ENCODE peak calls at places on chromosomes 11 and 22, in eight cellular contexts. X is neuronal stem cell, T is fibroblast of lung, J is SK-N-SH, I is GM23248, K is IMR-90, P is neural progenitor cell, U is HCT116. G is an unnamed sample.
A peak's percentile ranks its signal among the peaks of the same experiment; 100 is the strongest.

GRCh38 chr22:48952256-48953102 is 875.2 kb downstream of the BRD1 start:
- DNase-seq in X (no peak), T (no peak), P (no peak), J (no peak), K (no peak), I (no peak), U (no peak), G (no peak)

GRCh38 chr11:96088914-96089313 is 165.0 kb upstream of the MTMR2 start:
- DNase-seq in P (no peak), J (no peak), K (no peak), T (no peak), U (no peak), I (no peak), X (no peak), G (no peak)

GRCh38 chr11:67120881-67121710 is 2.0 kb downstream of the KDM2A start:
- DNase-seq in K (peak; percentile 45), T (peak; percentile 58), I (peak; percentile 61), X (no peak), U (no peak), P (no peak), J (no peak), G (peak; percentile 18)

GRCh38 chr11:125627236-125627910 is 2.4 kb downstream of the CHEK1 start:
- DNase-seq in U (no peak), K (peak; percentile 31), T (peak; percentile 11), X (no peak), I (peak; percentile 7), P (no peak), J (no peak), G (no peak)

GRCh38 chr11:17954395-17955252 is 58.2 kb downstream of the SERGEF start:
- DNase-seq in I (peak; percentile 49), U (no peak), K (peak; percentile 40), J (no peak), P (no peak), T (no peak), X (no peak), G (no peak)

GRCh38 chr11:122633219-122633829 is 22.2 kb upstream of the UBASH3B start:
- DNase-seq in T (peak; percentile 77), I (peak; percentile 83), U (no peak), J (peak; percentile 49), K (peak; percentile 69), P (peak; percentile 73), X (peak; percentile 29), G (no peak)

GRCh38 chr11:71139516-71140205 is 112.7 kb downstream of the SHANK2 start:
- DNase-seq in U (no peak), I (peak; percentile 44), T (peak; percentile 9), J (no peak), X (no peak), K (peak; percentile 26), P (peak; percentile 13), G (no peak)

GRCh38 chr11:66080055-66080817 is 10.2 kb downstream of the PACS1 start:
- DNase-seq in J (no peak), I (peak; percentile 95), T (peak; percentile 81), P (no peak), U (peak; percentile 24), X (no peak), K (peak; percentile 82), G (peak; percentile 58)

GRCh38 chr11:122917311-122917710 is 34.8 kb downstream of the JHY start:
- DNase-seq in X (no peak), K (peak; percentile 32), P (no peak), J (no peak), I (peak; percentile 70), U (no peak), T (no peak), G (peak; percentile 5)

GRCh38 chr11:64720640-64721358 is 2.2 kb downstream of the NRXN2 start:
- DNase-seq in J (no peak), X (no peak), K (no peak), U (no peak), T (no peak), I (no peak), P (no peak), G (no peak)

GRCh38 chr22:50422046-50422445 is 52.8 kb downstream of the SBF1 start:
- DNase-seq in I (no peak), K (no peak), X (no peak), J (no peak), T (no peak), P (no peak), U (no peak), G (no peak)

GRCh38 chr22:45565171-45565570 is 62.5 kb downstream of the FBLN1 start:
- DNase-seq in J (no peak), P (no peak), K (no peak), T (no peak), X (no peak), U (no peak), I (no peak), G (no peak)

GRCh38 chr22:45568213-45568612 is 65.5 kb downstream of the FBLN1 start:
- DNase-seq in K (no peak), P (no peak), I (no peak), U (no peak), T (no peak), X (no peak), J (no peak), G (no peak)

GRCh38 chr22:45564349-45565030 is 61.8 kb downstream of the FBLN1 start:
- DNase-seq in U (no peak), K (no peak), T (no peak), I (peak; percentile 19), P (no peak), X (no peak), J (no peak), G (no peak)

GRCh38 chr22:45563362-45564040 is 60.8 kb downstream of the FBLN1 start:
- DNase-seq in U (no peak), P (no peak), K (no peak), X (no peak), I (no peak), T (no peak), J (no peak), G (peak; percentile 30)

GRCh38 chr22:45565973-45566372 is 63.3 kb downstream of the FBLN1 start:
- DNase-seq in X (no peak), U (no peak), T (no peak), J (no peak), I (no peak), K (no peak), P (no peak), G (no peak)
- H3K27me3 ChIP-seq in X (no peaks in the 10 kb centered on the region), U (peaks cover 4% of the 10 kb centered on the region), T (peaks cover 5% of the 10 kb centered on the region), J (no peaks in the 10 kb centered on the region), I (no peaks in the 10 kb centered on the region), K (no peaks in the 10 kb centered on the region), P (no peaks in the 10 kb centered on the region), G (no peaks in the 10 kb centered on the region)

DNA sequence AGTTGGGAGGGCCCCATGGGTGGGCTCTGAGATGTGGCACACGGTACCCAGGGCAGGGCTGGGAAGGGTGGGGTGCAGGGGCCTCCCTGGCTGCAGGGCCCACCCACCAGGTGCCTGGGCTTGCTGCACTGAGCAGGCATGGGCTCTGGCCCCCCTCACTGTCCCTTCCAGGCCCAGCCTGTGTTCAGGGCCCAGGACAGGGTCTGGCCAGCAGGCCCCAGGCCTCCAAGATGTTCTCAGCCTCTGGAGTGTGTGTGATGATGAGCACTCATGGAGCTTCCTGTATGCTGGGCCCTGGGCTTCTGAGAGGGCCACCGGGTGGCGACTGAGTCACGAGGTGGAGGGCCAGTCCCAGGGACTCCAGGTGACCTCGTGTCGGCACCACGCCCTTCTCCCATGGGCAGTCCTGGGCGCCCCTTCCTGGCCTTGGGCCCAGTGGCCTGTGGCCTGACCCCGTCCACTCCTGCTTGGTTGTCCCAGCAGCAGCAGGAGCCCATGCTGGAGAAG is 55.9 kb upstream of the CCDC188 start:
- DNase-seq in P (no peak), I (peak; percentile 60), J (no peak), T (peak; percentile 31), K (peak; percentile 22), U (no peak), X (no peak), G (peak; percentile 61)
- H2AFZ ChIP-seq in P (no peak overlapping the region), I (peak overlapping the region; percentile 81), J (no peak overlapping the region), T (no peak overlapping the region), K (peak overlapping the region; percentile 89), U (no peak overlapping the region), X (peak overlapping the region; percentile 82), G (peak overlapping the region; percentile 91)

GRCh38 chr11:20161923-20162322 is 1.6 kb upstream of the DBX1 start:
- DNase-seq in K (no peak), T (no peak), U (no peak), I (no peak), P (peak; percentile 29), X (no peak), J (peak; percentile 43), G (no peak)

GRCh38 chr11:20162824-20163777 is 2.8 kb upstream of the DBX1 start:
- DNase-seq in T (peak; percentile 37), P (peak; percentile 85), J (peak; percentile 64), X (peak; percentile 73), I (peak; percentile 50), K (peak; percentile 18), U (no peak), G (no peak)

GRCh38 chr11:20164152-20164551 is 3.9 kb upstream of the DBX1 start:
- DNase-seq in P (peak; percentile 31), T (no peak), K (no peak), U (no peak), X (no peak), J (no peak), I (no peak), G (no peak)

GRCh38 chr11:20162340-20162739 is 2.1 kb upstream of the DBX1 start:
- DNase-seq in U (no peak), J (peak; percentile 20), K (no peak), X (no peak), T (no peak), P (peak; percentile 54), I (no peak), G (no peak)

GRCh38 chr11:20163778-20164133 is 3.5 kb upstream of the DBX1 start:
- DNase-seq in T (no peak), P (peak; percentile 78), K (no peak), J (no peak), I (no peak), X (peak; percentile 61), U (no peak), G (no peak)
- H3K27me3 ChIP-seq in T (peaks cover 77% of the 10 kb centered on the region), P (peaks cover 82% of the 10 kb centered on the region), K (peaks cover 76% of the 10 kb centered on the region), J (peaks cover 61% of the 10 kb centered on the region), I (peaks cover 88% of the 10 kb centered on the region), X (peaks cover 97% of the 10 kb centered on the region), U (no peaks in the 10 kb centered on the region), G (peaks cover 62% of the 10 kb centered on the region)

GRCh38 chr11:82792822-82793569 is 59.3 kb upstream of the FAM181B start:
- DNase-seq in T (no peak), I (no peak), X (no peak), P (no peak), U (no peak), K (no peak), J (no peak), G (no peak)
- H2AFZ ChIP-seq in T (no peak overlapping the region), I (no peak overlapping the region), X (no peak overlapping the region), P (no peak overlapping the region), U (no peak overlapping the region), K (no peak overlapping the region), J (no peak overlapping the region), G (no peak overlapping the region)

GRCh38 chr22:26359156-26359555 is 69.9 kb upstream of the ASPHD2 start:
- DNase-seq in X (no peak), I (no peak), K (no peak), T (no peak), P (no peak), J (no peak), U (no peak), G (no peak)
- H3K27me3 ChIP-seq in X (no peaks in the 10 kb centered on the region), I (peaks cover 6% of the 10 kb centered on the region), K (peaks cover 6% of the 10 kb centered on the region), T (no peaks in the 10 kb centered on the region), P (peaks cover 23% of the 10 kb centered on the region), J (no peaks in the 10 kb centered on the region), U (peaks cover 3% of the 10 kb centered on the region), G (peaks cover 31% of the 10 kb centered on the region)

G was measured in PC-9.